ENCODE peak calls at places on chromosome 15, in six cellular contexts. J is mesenchymal stem cell; G is kidney; Q is effector memory CD4-positive, alpha-beta T cell; T is sigmoid colon; F is body of pancreas. E is an unnamed sample. For H3K4me1, the result is how much of the 10 kb centered on the place peaks cover.

GRCh38 chr15:100245496-100245838 is 96.3 kb downstream of the ADAMTS17 start:
- DNase-seq in J (no peak), G (no peak), Q (no peak), T (no peak), F (no peak), E (no peak)

GRCh38 chr15:91515188-91515754 is 338.2 kb upstream of the SLCO3A1 start:
- DNase-seq in J (no peak), G (no peak), Q (no peak), T (peak), F (peak), E (peak)

GRCh38 chr15:88865498-88866099 is 29.7 kb downstream of the HAPLN3 start:
- DNase-seq in J (no peak), G (no peak), Q (no peak), T (no peak), F (no peak), E (no peak)

GRCh38 chr15:72796515-72797337 is 13.2 kb upstream of the ADPGK start:
- DNase-seq in J (peak), G (peak), Q (peak), T (no peak), F (peak), E (peak)

GRCh38 chr15:66409565-66410108 is 22.9 kb downstream of the MAP2K1 start:
- DNase-seq in J (no peak), G (no peak), Q (no peak), T (no peak), F (no peak), E (no peak)

GRCh38 chr15:64474846-64475245 is 14.5 kb downstream of the ZNF609 start:
- DNase-seq in J (no peak), G (no peak), Q (no peak), T (no peak), F (no peak), E (no peak)

GRCh38 chr15:69096197-69096596 is 64.2 kb upstream of the GLCE start:
- DNase-seq in J (no peak), G (no peak), Q (no peak), T (no peak), F (no peak), E (no peak)

GRCh38 chr15:39581501-39582285 is 814 bp downstream of the THBS1 start:
- DNase-seq in J (peak), G (peak), Q (no peak), T (peak), F (peak), E (peak)

GRCh38 chr15:72302955-72303354 is 17.0 kb downstream of the CELF6 start:
- DNase-seq in J (no peak), G (no peak), Q (no peak), T (no peak), F (no peak), E (no peak)

GRCh38 chr15:36755341-36755740 is 175.9 kb downstream of the CDIN1 start:
- DNase-seq in J (no peak), G (no peak), Q (no peak), T (no peak), F (no peak), E (no peak)

GRCh38 chr15:25247418-25248030 is 191.3 kb downstream of the UBE3A start:
- DNase-seq in J (no peak), G (no peak), Q (no peak), T (no peak), F (no peak), E (no peak)

GRCh38 chr15:42929449-42929848 is 8.9 kb upstream of the TTBK2 start:
- DNase-seq in J (no peak), G (no peak), Q (no peak), T (no peak), F (no peak), E (no peak)

GRCh38 chr15:57462391-57462790 is 86.1 kb downstream of the CGNL1 start:
- DNase-seq in J (no peak), G (no peak), Q (no peak), T (no peak), F (no peak), E (no peak)

GRCh38 chr15:62835351-62835750 is 207.2 kb upstream of the TPM1 start:
- DNase-seq in J (no peak), G (no peak), Q (no peak), T (no peak), F (peak), E (no peak)

GRCh38 chr15:84600687-84601554 is at the start of gene ZSCAN2:
- DNase-seq in J (peak), G (peak), Q (peak), T (peak), F (peak), E (peak)
- H3K4me1 ChIP-seq in J (under half), G (under half), Q (under half), T (under half), F (under half), E (under half)

GRCh38 chr15:77504310-77504709 is 83.6 kb downstream of the HMG20A start:
- DNase-seq in J (no peak), G (no peak), Q (no peak), T (peak), F (no peak), E (no peak)

GRCh38 chr15:77502379-77503095 is 81.8 kb downstream of the HMG20A start:
- DNase-seq in J (no peak), G (no peak), Q (no peak), T (no peak), F (no peak), E (no peak)

GRCh38 chr15:77503240-77503639 is 82.6 kb downstream of the HMG20A start:
- DNase-seq in J (no peak), G (no peak), Q (no peak), T (no peak), F (no peak), E (no peak)

GRCh38 chr15:77504871-77505270 is 84.2 kb downstream of the HMG20A start:
- DNase-seq in J (no peak), G (no peak), Q (no peak), T (peak), F (no peak), E (no peak)

GRCh38 chr15:77503764-77504163 is 83.1 kb downstream of the HMG20A start:
- DNase-seq in J (no peak), G (no peak), Q (no peak), T (peak), F (no peak), E (no peak)
- H3K4me1 ChIP-seq in J (under half), G (under half), Q (under half), T (under half), F (under half), E (under half)

DNA sequence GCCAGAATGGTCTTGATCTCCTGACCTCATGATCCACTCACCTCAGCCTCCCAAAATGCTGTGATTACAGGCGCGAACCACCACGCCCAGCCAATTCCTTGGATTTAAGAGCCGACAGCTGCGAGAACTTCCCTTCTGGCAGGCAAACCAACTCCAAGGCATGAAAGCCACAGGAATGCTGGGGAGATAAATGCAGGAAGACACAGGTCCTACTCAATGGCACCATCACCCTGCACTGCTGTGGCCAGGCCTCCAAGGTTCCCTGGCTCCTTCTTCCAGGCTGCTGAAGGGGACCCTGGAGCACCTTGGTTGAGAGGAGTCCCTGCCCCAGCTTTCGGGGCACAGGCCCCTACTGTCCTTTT is 98.7 kb upstream of the CHD2 start:
- DNase-seq in J (peak), G (no peak), Q (no peak), T (no peak), F (peak), E (no peak)
- H3K4me1 ChIP-seq in J (under half), G (under half), Q (under half), T (under half), F (under half), E (under half)

DNA sequence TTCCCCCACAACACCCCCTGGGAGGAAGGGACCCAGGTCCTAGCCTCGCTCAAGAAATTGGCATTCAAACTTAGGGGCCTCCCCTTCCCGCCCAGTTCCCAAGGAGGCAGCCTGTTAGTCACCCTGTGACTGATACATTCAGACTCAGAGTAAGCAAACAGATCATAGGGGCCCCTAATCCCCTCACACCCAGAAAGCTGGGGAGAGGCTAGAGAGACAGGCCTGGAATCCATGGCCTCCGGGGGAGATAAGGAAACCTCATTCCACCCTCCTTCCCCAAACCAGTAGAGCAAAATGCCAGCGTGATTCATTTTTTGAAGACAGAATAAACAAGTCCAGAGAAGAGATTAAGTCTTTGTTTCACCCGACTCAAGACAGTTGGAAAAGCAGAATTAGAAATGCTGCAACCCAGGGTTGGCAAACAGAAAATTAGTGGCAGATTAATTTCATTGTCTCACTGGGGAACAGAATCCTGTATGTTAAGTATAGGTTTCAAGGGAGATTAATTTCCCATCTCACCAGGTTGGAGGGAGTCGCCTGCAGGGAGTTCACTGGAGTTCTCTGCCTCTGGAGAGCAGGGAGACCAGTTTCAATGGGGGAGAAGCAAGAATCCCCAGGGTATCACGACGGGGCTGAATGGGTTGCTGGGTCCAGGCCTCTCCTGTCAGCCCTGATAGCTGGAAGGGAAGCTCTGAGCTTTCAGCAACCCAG is 268.3 kb downstream of the UACA start:
- DNase-seq in J (peak), G (no peak), Q (no peak), T (no peak), F (no peak), E (peak)
- H3K4me1 ChIP-seq in J (under half), G (under half), Q (under half), T (under half), F (under half), E (under half)